ENCODE peak calls at places on chromosomes 3 and 15, in seven cellular contexts. G is adrenal gland, P is thoracic aorta, K is BJ, Q is dorsolateral prefrontal cortex, T is psoas muscle, H is body of pancreas. F is an unnamed sample.

GRCh38 chr3:71885001-71885400 is 100.1 kb upstream of the PROK2 start:
- DNase-seq in G (no peak), P (no peak), K (no peak), Q (no peak), T (no peak), H (no peak), F (no peak)

GRCh38 chr3:138065939-138066338 is 49.5 kb downstream of the DZIP1L start:
- DNase-seq in G (no peak), P (no peak), K (no peak), Q (no peak), T (no peak), H (no peak), F (no peak)

GRCh38 chr3:124207873-124208473 is 216.0 kb upstream of the ROPN1 start:
- DNase-seq in G (peak), P (no peak), K (no peak), Q (no peak), T (no peak), H (no peak), F (no peak)

GRCh38 chr3:59566481-59566975 is 516.7 kb upstream of the CFAP20DC start:
- DNase-seq in G (no peak), P (no peak), K (no peak), Q (no peak), T (no peak), H (no peak), F (no peak)

GRCh38 chr15:90029024-90029423 is 27.9 kb downstream of the ZNF710 start:
- DNase-seq in G (no peak), P (no peak), K (no peak), Q (no peak), T (no peak), H (peak), F (no peak)

GRCh38 chr3:161042023-161042501 is 63.1 kb downstream of the B3GALNT1 start:
- DNase-seq in G (no peak), P (no peak), K (peak), Q (no peak), T (no peak), H (peak), F (no peak)

GRCh38 chr3:194768586-194768985 is 82.9 kb downstream of the FAM43A start:
- DNase-seq in G (no peak), P (no peak), K (no peak), Q (no peak), T (no peak), H (no peak), F (no peak)

GRCh38 chr3:106750092-106750491 is 627.1 kb upstream of the CCDC54 start:
- DNase-seq in G (no peak), P (no peak), K (no peak), Q (no peak), T (no peak), H (no peak), F (no peak)

GRCh38 chr3:66353530-66353929 is 132.7 kb downstream of the SLC25A26 start:
- DNase-seq in G (no peak), P (no peak), K (no peak), Q (no peak), T (no peak), H (no peak), F (peak)

GRCh38 chr15:96066126-96066525 is 264.4 kb upstream of the NR2F2 start:
- DNase-seq in G (no peak), P (no peak), K (no peak), Q (no peak), T (no peak), H (no peak), F (no peak)

GRCh38 chr3:45551214-45552010 is 43.1 kb upstream of the LIMD1 start:
- DNase-seq in G (peak), P (peak), K (peak), Q (peak), T (peak), H (peak), F (peak)

GRCh38 chr3:103440539-103441113 is 1005.8 kb downstream of the ZPLD1 start:
- DNase-seq in G (no peak), P (no peak), K (no peak), Q (no peak), T (no peak), H (no peak), F (no peak)

GRCh38 chr3:184334470-184335158 is 2.8 kb upstream of the FAM131A start:
- DNase-seq in G (peak), P (no peak), K (no peak), Q (no peak), T (peak), H (no peak), F (no peak)

GRCh38 chr15:55108858-55109518 is 87.8 kb downstream of the RSL24D1 start:
- DNase-seq in G (peak), P (peak), K (no peak), Q (peak), T (peak), H (peak), F (no peak)

GRCh38 chr3:61985020-61985419 is 388.3 kb downstream of the FEZF2 start:
- DNase-seq in G (no peak), P (no peak), K (peak), Q (no peak), T (no peak), H (no peak), F (peak)

GRCh38 chr3:37861540-37862051 is at the start of gene CTDSPL:
- DNase-seq in G (no peak), P (no peak), K (no peak), Q (no peak), T (peak), H (peak), F (no peak)

GRCh38 chr3:13005301-13005700 is 67.9 kb downstream of the IQSEC1 start:
- DNase-seq in G (no peak), P (no peak), K (no peak), Q (no peak), T (no peak), H (no peak), F (no peak)

GRCh38 chr3:13583251-13584180 is 34.6 kb downstream of the FBLN2 start:
- DNase-seq in G (no peak), P (no peak), K (no peak), Q (no peak), T (no peak), H (no peak), F (no peak)

GRCh38 chr3:185283374-185283935 is 29.6 kb upstream of the EHHADH start:
- DNase-seq in G (no peak), P (no peak), K (no peak), Q (no peak), T (no peak), H (no peak), F (no peak)

GRCh38 chr15:54289590-54290136 is 311.4 kb downstream of the UNC13C start:
- DNase-seq in G (no peak), P (no peak), K (no peak), Q (no peak), T (no peak), H (no peak), F (no peak)

GRCh38 chr15:40055576-40056293 is 16.8 kb upstream of the SRP14 start:
- DNase-seq in G (peak), P (no peak), K (no peak), Q (no peak), T (peak), H (peak), F (no peak)

GRCh38 chr15:51046799-51047449 is 47.8 kb downstream of the TNFAIP8L3 start:
- DNase-seq in G (peak), P (no peak), K (no peak), Q (no peak), T (no peak), H (peak), F (peak)

GRCh38 chr15:27086146-27086545 is 115.2 kb downstream of the GABRG3 start:
- DNase-seq in G (no peak), P (no peak), K (no peak), Q (no peak), T (no peak), H (no peak), F (no peak)

GRCh38 chr15:66261056-66261455 is 7.5 kb upstream of the MEGF11 start:
- DNase-seq in G (no peak), P (no peak), K (no peak), Q (no peak), T (no peak), H (peak), F (no peak)

GRCh38 chr15:48112242-48112641 is 8.5 kb upstream of the SLC24A5 start:
- DNase-seq in G (peak), P (no peak), K (no peak), Q (no peak), T (no peak), H (peak), F (no peak)

GRCh38 chr15:91879148-91879547 is 25.6 kb downstream of the SLCO3A1 start:
- DNase-seq in G (no peak), P (no peak), K (no peak), Q (no peak), T (no peak), H (no peak), F (no peak)

GRCh38 chr15:67505675-67506572 is 15.0 kb upstream of the C15orf61 start:
- DNase-seq in G (no peak), P (no peak), K (no peak), Q (no peak), T (no peak), H (no peak), F (no peak)

GRCh38 chr15:80892414-80892813 is 97.2 kb downstream of the MESD start:
- DNase-seq in G (no peak), P (no peak), K (no peak), Q (no peak), T (no peak), H (no peak), F (no peak)

GRCh38 chr15:96207377-96208006 is 123.0 kb upstream of the NR2F2 start:
- DNase-seq in G (no peak), P (no peak), K (no peak), Q (no peak), T (no peak), H (no peak), F (no peak)

GRCh38 chr15:67076147-67076843 is 10.9 kb downstream of the SMAD3 start:
- DNase-seq in G (no peak), P (peak), K (no peak), Q (no peak), T (peak), H (no peak), F (peak)

GRCh38 chr15:69290346-69291164 is 8.2 kb upstream of the PAQR5 start:
- DNase-seq in G (peak), P (no peak), K (no peak), Q (no peak), T (peak), H (no peak), F (no peak)

GRCh38 chr3:13159890-13160289 is 86.7 kb upstream of the IQSEC1 start:
- DNase-seq in G (no peak), P (no peak), K (no peak), Q (no peak), T (no peak), H (no peak), F (no peak)

GRCh38 chr3:5616873-5617272 is 429.4 kb downstream of the EDEM1 start:
- DNase-seq in G (no peak), P (no peak), K (no peak), Q (no peak), T (no peak), H (no peak), F (no peak)

GRCh38 chr3:98712726-98713125 is 50.4 kb upstream of the ST3GAL6 start:
- DNase-seq in G (no peak), P (no peak), K (no peak), Q (no peak), T (no peak), H (no peak), F (no peak)

GRCh38 chr3:72412557-72412956 is 435.7 kb downstream of the SHQ1 start:
- DNase-seq in G (no peak), P (no peak), K (no peak), Q (no peak), T (no peak), H (no peak), F (no peak)

GRCh38 chr3:41198950-41199865 is at the start of gene CTNNB1:
- DNase-seq in G (peak), P (peak), K (peak), Q (peak), T (peak), H (peak), F (peak)
- TF ChIP-seq CTCF in G (peak), P (peak), K (no peak), Q (peak), T (peak), H (no peak), F (no peak)

DNA sequence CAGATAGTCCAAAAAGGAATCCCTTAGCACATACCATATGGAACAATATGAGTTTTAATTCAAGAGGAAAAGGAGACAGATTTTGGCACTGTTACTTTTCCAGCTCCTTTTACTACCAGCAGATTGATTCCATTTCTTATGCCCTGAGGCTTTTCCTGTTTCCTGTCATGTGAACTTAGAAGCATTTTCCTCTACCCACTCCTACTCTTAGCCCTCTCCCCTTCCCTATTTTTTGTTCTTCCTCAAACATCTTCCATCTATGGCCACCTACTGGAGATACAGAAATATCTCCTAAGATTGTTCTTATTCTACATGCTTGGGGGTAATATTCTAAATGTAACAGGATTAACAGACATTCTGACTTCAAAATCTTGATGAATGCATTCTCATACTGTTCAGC is 207.8 kb downstream of the CHST2 start:
- DNase-seq in G (no peak), P (no peak), K (no peak), Q (no peak), T (no peak), H (no peak), F (no peak)
- TF ChIP-seq CTCF in G (no peak), P (no peak), K (peak), Q (no peak), T (no peak), H (no peak), F (peak)

GRCh38 chr3:183099838-183100204 is 525 bp upstream of the MCCC1 start:
- DNase-seq in G (no peak), P (no peak), K (no peak), Q (no peak), T (no peak), H (no peak), F (no peak)
- TF ChIP-seq CTCF in G (no peak), P (no peak), K (no peak), Q (no peak), T (no peak), H (no peak), F (no peak)

DNA sequence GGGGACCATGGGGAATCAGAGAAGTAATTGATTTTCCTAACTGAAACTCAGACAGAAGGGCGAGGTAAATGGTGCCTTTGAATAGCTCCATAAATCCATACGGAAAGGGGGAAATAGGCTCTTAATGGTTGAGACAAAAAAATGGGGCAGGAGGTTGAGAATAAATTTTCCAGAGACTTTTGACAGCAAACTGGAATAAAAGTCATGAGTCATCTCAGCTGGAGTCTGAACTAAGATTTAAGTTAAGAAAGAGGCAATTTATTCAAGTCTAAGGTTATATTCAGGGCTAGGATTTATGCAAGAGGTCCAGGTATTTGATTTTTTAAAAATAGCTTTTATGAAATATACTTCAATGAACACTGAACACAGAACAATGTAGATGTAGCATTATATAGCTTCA is 238.7 kb upstream of the RORA start:
- DNase-seq in G (no peak), P (no peak), K (no peak), Q (no peak), T (no peak), H (no peak), F (no peak)
- TF ChIP-seq CTCF in G (no peak), P (no peak), K (no peak), Q (no peak), T (no peak), H (no peak), F (no peak)

DNA sequence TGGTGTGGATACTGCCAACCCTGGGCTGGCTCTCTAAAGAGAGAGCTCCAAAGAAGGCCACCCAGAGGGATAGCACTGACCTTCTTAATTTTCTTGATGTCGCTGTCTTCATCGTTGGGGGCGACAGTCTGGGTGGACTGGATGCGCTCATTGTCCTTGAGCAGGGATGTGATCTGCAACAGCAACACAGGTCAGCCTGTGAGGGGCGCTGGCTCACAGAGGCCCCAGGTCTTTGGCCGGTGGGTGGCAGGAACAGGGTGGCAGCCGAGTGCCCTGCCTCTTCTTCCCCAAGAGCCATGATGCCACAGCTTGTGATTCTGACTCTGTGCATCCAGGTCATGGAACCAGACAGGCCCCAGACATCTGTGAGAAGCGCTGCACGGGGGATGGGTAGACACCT is 41.2 kb downstream of the RASGRF1 start:
- DNase-seq in G (no peak), P (no peak), K (no peak), Q (no peak), T (no peak), H (no peak), F (no peak)
- TF ChIP-seq CTCF in G (no peak), P (no peak), K (no peak), Q (no peak), T (no peak), H (no peak), F (no peak)

DNA sequence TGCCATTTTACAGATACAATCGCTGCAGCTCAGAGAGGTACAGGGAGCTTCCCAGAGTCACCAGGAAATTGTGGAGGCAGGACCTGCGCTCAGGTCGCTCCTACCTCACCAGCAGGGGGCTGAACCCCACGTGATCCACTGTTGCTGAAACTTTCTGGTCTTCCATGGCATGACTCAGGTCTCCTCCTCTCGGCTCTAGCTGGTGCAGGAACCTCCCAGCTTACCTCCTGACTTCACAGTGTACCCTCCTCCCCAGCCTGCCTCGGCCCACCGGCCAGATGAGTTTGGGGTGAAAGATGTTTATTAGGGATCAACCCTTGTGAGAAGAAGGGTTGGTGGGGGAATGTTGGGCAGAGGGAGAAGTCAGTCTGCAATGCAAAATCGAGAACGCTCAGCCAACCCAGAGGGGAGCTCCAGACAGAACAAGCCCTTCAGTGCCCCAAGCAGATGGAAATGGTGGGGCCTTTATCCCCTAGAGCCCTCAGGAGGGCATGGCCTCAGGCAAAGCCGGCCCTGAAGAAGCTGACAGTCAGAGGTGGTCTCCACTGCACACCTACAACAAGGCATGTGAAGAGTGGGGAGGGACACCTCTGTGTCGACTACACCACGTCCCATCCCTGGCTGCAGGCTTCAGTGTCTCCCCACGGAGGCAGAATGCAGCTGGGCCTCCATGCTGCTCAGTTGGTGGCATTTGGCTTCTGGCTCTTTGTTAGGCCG is 118.6 kb upstream of the PRR20G start:
- DNase-seq in G (peak), P (no peak), K (no peak), Q (no peak), T (no peak), H (no peak), F (no peak)
- TF ChIP-seq CTCF in G (no peak), P (no peak), K (peak), Q (no peak), T (no peak), H (no peak), F (no peak)

GRCh38 chr3:146164506-146164905 is 3.5 kb upstream of the PLOD2 start:
- DNase-seq in G (no peak), P (no peak), K (no peak), Q (no peak), T (no peak), H (no peak), F (no peak)

GRCh38 chr3:146164071-146164470 is 3.1 kb upstream of the PLOD2 start:
- DNase-seq in G (no peak), P (no peak), K (no peak), Q (no peak), T (no peak), H (no peak), F (no peak)

GRCh38 chr3:146162561-146162960 is 1.6 kb upstream of the PLOD2 start:
- DNase-seq in G (no peak), P (no peak), K (no peak), Q (no peak), T (no peak), H (peak), F (no peak)

GRCh38 chr3:146164951-146165350 is 4.0 kb upstream of the PLOD2 start:
- DNase-seq in G (no peak), P (no peak), K (no peak), Q (no peak), T (no peak), H (no peak), F (no peak)

GRCh38 chr3:146163584-146163983 is 2.6 kb upstream of the PLOD2 start:
- DNase-seq in G (no peak), P (no peak), K (peak), Q (no peak), T (no peak), H (no peak), F (no peak)
- TF ChIP-seq CTCF in G (no peak), P (peak), K (no peak), Q (no peak), T (peak), H (no peak), F (peak)

DNA sequence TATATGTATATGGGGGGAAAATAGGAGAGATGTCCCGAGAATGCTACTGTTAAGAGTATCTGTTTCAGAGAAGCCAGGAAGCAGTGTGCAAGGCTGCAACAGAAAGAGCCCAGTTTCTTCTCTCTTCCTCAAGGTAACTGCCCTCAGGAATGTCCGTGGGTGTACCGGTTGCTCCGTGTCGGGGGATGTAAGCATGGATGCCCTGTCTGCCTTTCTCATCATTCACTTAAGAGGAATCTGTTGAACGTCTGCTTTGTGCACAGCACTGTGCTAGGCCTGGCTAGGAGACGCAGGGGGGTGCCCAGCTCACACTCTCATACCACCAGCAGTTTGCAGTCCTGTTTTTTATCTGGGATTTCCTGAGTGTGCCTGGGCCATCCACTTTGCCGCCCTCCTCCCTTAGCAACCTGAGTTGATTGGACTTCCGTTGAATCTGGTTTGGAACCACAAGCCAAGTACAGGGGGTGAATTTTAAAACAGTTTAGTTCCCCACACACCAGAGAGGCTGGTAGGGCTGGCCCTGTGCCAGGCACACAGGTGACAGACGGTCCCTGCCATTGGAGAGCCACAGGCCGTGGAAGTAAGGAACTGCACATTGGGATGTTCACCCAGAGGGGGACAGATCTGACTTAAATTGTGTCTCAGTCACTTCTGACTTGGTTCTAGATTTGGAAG is 11.2 kb downstream of the BOC start:
- DNase-seq in G (no peak), P (no peak), K (no peak), Q (no peak), T (no peak), H (peak), F (no peak)
- TF ChIP-seq CTCF in G (no peak), P (no peak), K (no peak), Q (no peak), T (no peak), H (no peak), F (no peak)

GRCh38 chr3:128620268-128620691 is 30.3 kb downstream of the RPN1 start:
- DNase-seq in G (no peak), P (no peak), K (no peak), Q (no peak), T (no peak), H (no peak), F (no peak)
- TF ChIP-seq CTCF in G (no peak), P (no peak), K (no peak), Q (no peak), T (no peak), H (no peak), F (no peak)

F was measured in AG04450.